ENCODE peak calls at places on chromosomes 4 and X, in ten cellular contexts. T is Peyer's patch; J is PC-3; R is hepatocyte; S is activated T-helper 1 cell treated with anti-CD3 and anti-CD28 coated beads, Interleukin-2, amount 50 U/mL, for 16 hours; L is posterior vena cava; Q is LoVo; N is NCI-H1105; O is cardiac muscle cell; W is NCI-H1436. E is an unnamed sample.

GRCh38 chr4:25481648-25482047 is 104.6 kb downstream of the ANAPC4 start:
- DNase-seq in T (no peak), J (no peak), R (no peak), S (no peak), L (no peak), Q (no peak), N (no peak), O (no peak), W (no peak), E (no peak)

GRCh38 chr4:48896845-48897244 is 9.7 kb downstream of the OCIAD2 start:
- DNase-seq in T (no peak), J (no peak), R (no peak), S (no peak), L (no peak), Q (no peak), N (no peak), O (no peak), W (no peak), E (no peak)

GRCh38 chrX:133935096-133935495 is 50.3 kb downstream of the GPC3 start:
- DNase-seq in T (no peak), J (no peak), R (no peak), S (no peak), L (no peak), Q (no peak), N (no peak), O (no peak), W (no peak), E (no peak)

GRCh38 chr4:56433280-56433679 is 2.1 kb downstream of the PPAT start:
- DNase-seq in T (no peak), J (no peak), R (no peak), S (no peak), L (no peak), Q (no peak), N (no peak), O (no peak), W (no peak), E (no peak)

GRCh38 chr4:134762053-134762452 is 560.5 kb upstream of the PABPC4L start:
- DNase-seq in T (no peak), J (no peak), R (no peak), S (no peak), L (no peak), Q (no peak), N (no peak), O (no peak), W (peak), E (no peak)

GRCh38 chrX:6557690-6558089 is 22.8 kb upstream of the VCX3A start:
- DNase-seq in T (no peak), J (no peak), R (no peak), S (no peak), L (no peak), Q (no peak), N (no peak), O (no peak), W (no peak), E (no peak)

GRCh38 chrX:43456056-43456455 is 200.0 kb upstream of the MAOA start:
- DNase-seq in T (no peak), J (no peak), R (no peak), S (no peak), L (no peak), Q (no peak), N (no peak), O (no peak), W (no peak), E (no peak)

GRCh38 chrX:10615931-10616780 is 4.2 kb downstream of the MID1 start:
- DNase-seq in T (no peak), J (peak), R (peak), S (no peak), L (no peak), Q (peak), N (peak), O (peak), W (no peak), E (no peak)

GRCh38 chrX:586351-586750 is 44.2 kb upstream of the SHOX start:
- DNase-seq in T (no peak), J (no peak), R (no peak), S (no peak), L (no peak), Q (no peak), N (no peak), O (no peak), W (no peak), E (no peak)

GRCh38 chr4:78312989-78313753 is 238.4 kb upstream of the ANXA3 start:
- DNase-seq in T (no peak), J (no peak), R (no peak), S (no peak), L (no peak), Q (no peak), N (no peak), O (no peak), W (no peak), E (no peak)

GRCh38 chr4:3676907-3677495 is 89.2 kb upstream of the ADRA2C start:
- DNase-seq in T (peak), J (no peak), R (no peak), S (no peak), L (peak), Q (no peak), N (no peak), O (no peak), W (no peak), E (peak)

GRCh38 chr4:140884431-140885058 is 128.4 kb upstream of the TBC1D9 start:
- DNase-seq in T (no peak), J (peak), R (peak), S (no peak), L (no peak), Q (peak), N (peak), O (peak), W (peak), E (no peak)

GRCh38 chr4:85740431-85740861 is 265.5 kb downstream of the ARHGAP24 start:
- DNase-seq in T (no peak), J (peak), R (no peak), S (no peak), L (no peak), Q (no peak), N (no peak), O (no peak), W (no peak), E (no peak)

E was measured in upper lobe of right lung.